ENCODE peak calls at places on chromosomes 7 and 10, in six cellular contexts. One of them, this sample, is unnamed.

GRCh38 chr10:61028861-61029361 is 84.9 kb upstream of the RHOBTB1 start:
- DNase-seq in GM12891: no peak
- DNase-seq in activated naive CD4-positive, alpha-beta T cell treated with anti-CD3 and anti-CD28 coated beads, Interleukin-2, amount 10 ng/mL, durations not matched to agents 7 days and 5 days: no peak
- DNase-seq in activated T-helper 1 cell treated with Interleukin-2 at 50 U/mL for 16 hours: no peak
- DNase-seq in fibroblast of the conjunctiva: no peak
- DNase-seq in CD8-positive, alpha-beta T cell: no peak
- DNase-seq in this sample: no peak

GRCh38 chr7:5424689-5425506 is 1.3 kb upstream of the TNRC18 start:
- DNase-seq in GM12891: no peak
- DNase-seq in activated naive CD4-positive, alpha-beta T cell treated with anti-CD3 and anti-CD28 coated beads, Interleukin-2, amount 10 ng/mL, durations not matched to agents 7 days and 5 days: no peak
- DNase-seq in activated T-helper 1 cell treated with Interleukin-2 at 50 U/mL for 16 hours: no peak
- DNase-seq in fibroblast of the conjunctiva: no peak
- DNase-seq in CD8-positive, alpha-beta T cell: no peak
- DNase-seq in this sample: no peak

GRCh38 chr10:12484945-12485805 is 135.8 kb downstream of the CAMK1D start:
- DNase-seq in GM12891: peak
- DNase-seq in activated naive CD4-positive, alpha-beta T cell treated with anti-CD3 and anti-CD28 coated beads, Interleukin-2, amount 10 ng/mL, durations not matched to agents 7 days and 5 days: peak
- DNase-seq in activated T-helper 1 cell treated with Interleukin-2 at 50 U/mL for 16 hours: peak
- DNase-seq in fibroblast of the conjunctiva: no peak
- DNase-seq in CD8-positive, alpha-beta T cell: no peak
- DNase-seq in this sample: peak

GRCh38 chr10:113045155-113046055 is 95.4 kb downstream of the TCF7L2 start:
- DNase-seq in GM12891: no peak
- DNase-seq in activated naive CD4-positive, alpha-beta T cell treated with anti-CD3 and anti-CD28 coated beads, Interleukin-2, amount 10 ng/mL, durations not matched to agents 7 days and 5 days: no peak
- DNase-seq in activated T-helper 1 cell treated with Interleukin-2 at 50 U/mL for 16 hours: no peak
- DNase-seq in fibroblast of the conjunctiva: peak
- DNase-seq in CD8-positive, alpha-beta T cell: no peak
- DNase-seq in this sample: no peak

GRCh38 chr7:90520484-90520883 is 51.0 kb downstream of the PTTG1IP2 start:
- DNase-seq in GM12891: no peak
- DNase-seq in activated naive CD4-positive, alpha-beta T cell treated with anti-CD3 and anti-CD28 coated beads, Interleukin-2, amount 10 ng/mL, durations not matched to agents 7 days and 5 days: no peak
- DNase-seq in activated T-helper 1 cell treated with Interleukin-2 at 50 U/mL for 16 hours: no peak
- DNase-seq in fibroblast of the conjunctiva: no peak
- DNase-seq in CD8-positive, alpha-beta T cell: no peak
- DNase-seq in this sample: no peak

GRCh38 chr7:1313591-1313990 is 80.9 kb downstream of the UNCX start:
- DNase-seq in GM12891: no peak
- DNase-seq in activated naive CD4-positive, alpha-beta T cell treated with anti-CD3 and anti-CD28 coated beads, Interleukin-2, amount 10 ng/mL, durations not matched to agents 7 days and 5 days: peak
- DNase-seq in activated T-helper 1 cell treated with Interleukin-2 at 50 U/mL for 16 hours: no peak
- DNase-seq in fibroblast of the conjunctiva: no peak
- DNase-seq in CD8-positive, alpha-beta T cell: no peak
- DNase-seq in this sample: no peak

GRCh38 chr7:99623702-99624447 is 7.1 kb downstream of the ZSCAN25 start:
- DNase-seq in GM12891: no peak
- DNase-seq in activated naive CD4-positive, alpha-beta T cell treated with anti-CD3 and anti-CD28 coated beads, Interleukin-2, amount 10 ng/mL, durations not matched to agents 7 days and 5 days: peak
- DNase-seq in activated T-helper 1 cell treated with Interleukin-2 at 50 U/mL for 16 hours: no peak
- DNase-seq in fibroblast of the conjunctiva: no peak
- DNase-seq in CD8-positive, alpha-beta T cell: no peak
- DNase-seq in this sample: no peak

GRCh38 chr7:83930262-83930661 is 264.3 kb downstream of the SEMA3A start:
- DNase-seq in GM12891: no peak
- DNase-seq in activated naive CD4-positive, alpha-beta T cell treated with anti-CD3 and anti-CD28 coated beads, Interleukin-2, amount 10 ng/mL, durations not matched to agents 7 days and 5 days: no peak
- DNase-seq in activated T-helper 1 cell treated with Interleukin-2 at 50 U/mL for 16 hours: no peak
- DNase-seq in fibroblast of the conjunctiva: no peak
- DNase-seq in CD8-positive, alpha-beta T cell: no peak
- DNase-seq in this sample: no peak

GRCh38 chr10:71434760-71435394 is 38.2 kb downstream of the CDH23 start:
- DNase-seq in GM12891: no peak
- DNase-seq in activated naive CD4-positive, alpha-beta T cell treated with anti-CD3 and anti-CD28 coated beads, Interleukin-2, amount 10 ng/mL, durations not matched to agents 7 days and 5 days: peak
- DNase-seq in activated T-helper 1 cell treated with Interleukin-2 at 50 U/mL for 16 hours: no peak
- DNase-seq in fibroblast of the conjunctiva: no peak
- DNase-seq in CD8-positive, alpha-beta T cell: no peak
- DNase-seq in this sample: no peak

This sample was measured in activated effector memory CD4-positive, alpha-beta T cell treated with anti-CD3 and anti-CD28 coated beads, Interleukin-2, amount 50 U/mL, for 16 hours.